ENCODE peak calls at places on chromosomes 1 and 21, in five cellular contexts. U is A549, R is K562, B is HepG2, C is H1. S is an unnamed sample.

GRCh38 chr1:164914208-164914607 is 355.2 kb downstream of the PBX1 start:
- DNase-seq in U (no peak), R (no peak), B (no peak), C (no peak), S (peak)

GRCh38 chr21:44528634-44528995 is 11.4 kb downstream of the KRTAP10-1 start:
- DNase-seq in U (no peak), R (no peak), B (no peak), C (no peak), S (no peak)

GRCh38 chr21:35578350-35578782 is 482.0 kb downstream of the SETD4 start:
- DNase-seq in U (no peak), R (no peak), B (no peak), C (no peak), S (peak)

GRCh38 chr1:152252157-152252556 is 28.2 kb upstream of the HRNR start:
- DNase-seq in U (no peak), R (no peak), B (no peak), C (no peak), S (no peak)

GRCh38 chr1:95582191-95582590 is 348.2 kb downstream of the RWDD3 start:
- DNase-seq in U (no peak), R (no peak), B (no peak), C (no peak), S (no peak)

GRCh38 chr1:179779645-179780272 is 36.7 kb downstream of the FAM163A start:
- DNase-seq in U (no peak), R (no peak), B (no peak), C (no peak), S (no peak)

GRCh38 chr1:24702511-24703293 is 42.5 kb upstream of the CLIC4 start:
- DNase-seq in U (no peak), R (no peak), B (peak), C (no peak), S (peak)

GRCh38 chr1:232568331-232568852 is 61.5 kb downstream of the SIPA1L2 start:
- DNase-seq in U (no peak), R (no peak), B (no peak), C (no peak), S (no peak)

GRCh38 chr1:56331207-56331891 is 248.0 kb downstream of the PLPP3 start:
- DNase-seq in U (no peak), R (no peak), B (peak), C (no peak), S (no peak)

GRCh38 chr1:225750420-225750819 is 27.2 kb upstream of the SRP9 start:
- DNase-seq in U (no peak), R (no peak), B (no peak), C (no peak), S (no peak)

GRCh38 chr21:39660191-39660590 is 47.5 kb downstream of the B3GALT5 start:
- DNase-seq in U (no peak), R (no peak), B (no peak), C (no peak), S (peak)

GRCh38 chr21:25244735-25245134 is 362.5 kb downstream of the MRPL39 start:
- DNase-seq in U (no peak), R (no peak), B (no peak), C (no peak), S (no peak)

GRCh38 chr1:204830671-204831585 is 39.7 kb upstream of the NFASC start:
- DNase-seq in U (no peak), R (no peak), B (no peak), C (no peak), S (no peak)

GRCh38 chr1:204834752-204835151 is 35.9 kb upstream of the NFASC start:
- DNase-seq in U (no peak), R (no peak), B (no peak), C (no peak), S (no peak)

GRCh38 chr1:204837440-204838084 is 33.1 kb upstream of the NFASC start:
- DNase-seq in U (peak), R (peak), B (peak), C (peak), S (peak)

GRCh38 chr1:204836856-204837255 is 33.8 kb upstream of the NFASC start:
- DNase-seq in U (no peak), R (no peak), B (no peak), C (no peak), S (no peak)

GRCh38 chr1:204834329-204834728 is 36.3 kb upstream of the NFASC start:
- DNase-seq in U (no peak), R (no peak), B (no peak), C (no peak), S (no peak)
- TF ChIP-seq MAFK in U (no peak), R (no peak), B (no peak), C (no peak), S (no peak)

GRCh38 chr1:41418868-41419583 is 57.8 kb downstream of the FOXO6 start:
- DNase-seq in U (peak), R (no peak), B (peak), C (no peak), S (peak)
- TF ChIP-seq MAFK in U (no peak), R (no peak), B (no peak), C (no peak), S (no peak)

GRCh38 chr1:43005460-43006351 is 47.0 kb upstream of the SLC2A1 start:
- DNase-seq in U (no peak), R (peak), B (peak), C (peak), S (no peak)

GRCh38 chr1:43009274-43009673 is 50.6 kb upstream of the SLC2A1 start:
- DNase-seq in U (no peak), R (peak), B (no peak), C (no peak), S (no peak)

GRCh38 chr1:43008425-43009108 is 49.9 kb upstream of the SLC2A1 start:
- DNase-seq in U (no peak), R (no peak), B (peak), C (peak), S (no peak)

GRCh38 chr1:43008106-43008424 is 49.4 kb upstream of the SLC2A1 start:
- DNase-seq in U (no peak), R (no peak), B (no peak), C (no peak), S (no peak)

DNA sequence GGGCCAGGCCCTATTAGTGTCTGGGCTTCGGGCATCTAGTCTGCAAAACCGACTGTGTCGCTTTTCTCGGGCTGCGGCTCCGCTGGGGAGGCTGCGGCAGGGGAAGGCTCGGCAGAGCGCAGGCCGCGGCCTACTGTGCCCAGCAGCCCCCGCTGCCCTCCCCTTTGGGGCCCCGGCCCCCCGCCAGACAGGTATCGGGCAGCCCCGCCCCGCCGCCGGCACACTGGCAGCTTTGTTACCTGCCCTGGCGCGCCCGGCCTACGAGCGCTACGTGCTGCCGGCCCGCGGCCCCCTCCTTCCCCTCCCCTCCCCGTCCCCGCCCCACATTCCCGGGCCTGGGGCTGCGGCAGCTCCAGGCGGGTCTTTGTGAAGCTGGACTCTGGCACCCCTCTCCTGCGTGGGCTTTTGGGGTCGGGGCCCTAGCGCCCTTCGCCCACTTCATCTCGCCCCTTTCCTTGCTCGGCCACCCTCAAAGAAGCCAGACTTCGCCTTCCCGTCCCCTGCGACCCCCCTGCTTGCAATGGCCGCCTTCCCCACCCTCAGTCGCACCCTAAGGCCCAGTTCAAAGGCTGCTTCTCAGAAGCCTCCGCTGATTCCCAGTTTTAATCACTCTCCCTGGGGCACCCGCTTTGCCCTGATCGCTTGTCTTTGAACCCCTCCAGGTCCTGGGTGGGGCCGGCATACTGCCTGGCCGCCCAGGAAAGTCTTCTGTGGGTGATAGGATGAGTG is 48.9 kb upstream of the SLC2A1 start:
- DNase-seq in U (no peak), R (no peak), B (no peak), C (peak), S (no peak)
- TF ChIP-seq MAFK in U (no peak), R (no peak), B (no peak), C (no peak), S (no peak)

GRCh38 chr1:196001188-196001587 is 607.1 kb downstream of the KCNT2 start:
- DNase-seq in U (no peak), R (no peak), B (no peak), C (no peak), S (no peak)

GRCh38 chr1:195999022-195999421 is 609.2 kb downstream of the KCNT2 start:
- DNase-seq in U (no peak), R (no peak), B (no peak), C (no peak), S (no peak)

GRCh38 chr1:196007763-196008162 is 600.5 kb downstream of the KCNT2 start:
- DNase-seq in U (no peak), R (no peak), B (peak), C (no peak), S (no peak)

DNA sequence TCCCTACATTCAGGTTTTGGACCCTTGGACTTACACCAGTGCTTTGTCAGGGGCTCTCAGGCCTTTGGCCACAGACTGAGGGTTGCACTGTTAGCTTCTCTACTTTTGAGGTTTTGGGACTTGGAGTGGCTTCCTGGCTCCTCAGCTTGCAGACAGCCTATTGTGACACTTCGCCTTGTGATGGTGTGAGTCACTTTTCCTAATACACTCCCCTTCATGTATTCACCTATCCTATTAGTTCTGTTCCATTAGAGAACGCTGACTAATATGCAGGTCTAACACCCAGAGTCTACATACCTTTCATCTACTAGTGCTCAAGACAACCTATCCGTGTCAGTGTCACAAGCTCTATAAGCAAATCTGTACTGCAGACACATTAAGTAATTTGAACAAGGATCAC is 605.3 kb downstream of the KCNT2 start:
- DNase-seq in U (no peak), R (no peak), B (no peak), C (no peak), S (no peak)
- TF ChIP-seq MAFK in U (no peak), R (no peak), B (no peak), C (no peak), S (no peak)

GRCh38 chr1:116911166-116911553 is 1.4 kb downstream of the PTGFRN start:
- DNase-seq in U (no peak), R (peak), B (no peak), C (no peak), S (no peak)
- TF ChIP-seq MAFK in U (no peak), R (peak), B (no peak), C (no peak), S (no peak)

GRCh38 chr1:219699870-219700269 is 87.0 kb upstream of the ZC3H11B start:
- DNase-seq in U (no peak), R (no peak), B (no peak), C (no peak), S (peak)
- TF ChIP-seq MAFK in U (no peak), R (no peak), B (no peak), C (no peak), S (no peak)

DNA sequence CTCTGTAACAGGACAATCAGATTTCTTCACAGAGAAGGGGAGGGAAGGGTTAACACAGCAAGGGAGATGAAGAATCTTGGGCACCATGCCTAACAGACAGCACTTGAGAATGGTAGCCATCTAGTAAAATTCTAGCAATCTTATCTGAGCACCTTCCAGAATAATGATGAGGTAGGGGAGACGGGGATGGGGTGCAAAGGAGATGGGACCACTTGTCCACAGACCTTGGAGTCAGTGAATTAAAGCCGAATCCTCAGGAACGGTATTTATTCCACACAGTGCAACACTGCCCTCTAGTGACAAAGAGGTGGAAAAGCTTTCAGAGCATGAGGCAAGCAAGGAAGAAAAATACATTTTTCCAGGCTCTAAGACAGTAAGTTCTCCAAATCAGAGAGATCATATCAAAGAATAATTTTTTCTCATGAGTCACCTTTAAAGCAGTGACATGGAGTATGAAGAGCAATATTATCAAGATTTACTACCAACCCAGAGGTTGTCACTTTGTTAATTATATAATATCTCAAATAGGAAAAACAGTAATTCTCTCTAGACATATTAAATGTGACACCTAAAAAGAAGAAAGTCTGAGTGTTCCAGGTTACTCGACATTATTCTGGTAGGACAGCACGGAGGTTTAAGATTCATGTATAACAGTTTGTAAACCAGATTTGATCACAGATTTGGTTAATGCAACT is 43.3 kb upstream of the LPAR3 start:
- DNase-seq in U (peak), R (peak), B (peak), C (peak), S (peak)
- TF ChIP-seq MAFK in U (no peak), R (no peak), B (no peak), C (no peak), S (no peak)